ENCODE peak calls at places on chromosome 16, in five cellular contexts. I is prostate gland, L is transverse colon, B is Panc1, Z is upper lobe of left lung. S is an unnamed sample.

GRCh38 chr16:48517493-48517892 is 92.5 kb downstream of the N4BP1 start:
- DNase-seq in I (no peak), L (no peak), B (no peak), Z (no peak), S (peak; percentile 14)

GRCh38 chr16:80778707-80779106 is 25.7 kb downstream of the CDYL2 start:
- DNase-seq in I (no peak), L (no peak), B (no peak), Z (no peak), S (no peak)

GRCh38 chr16:48446534-48446920 is 61.3 kb upstream of the SIAH1 start:
- DNase-seq in I (no peak), L (no peak), B (no peak), Z (no peak), S (no peak)

GRCh38 chr16:12323007-12323699 is 346.6 kb downstream of the SNX29 start:
- DNase-seq in I (no peak), L (no peak), B (no peak), Z (no peak), S (no peak)

GRCh38 chr16:27326738-27327585 is 13.2 kb downstream of the IL4R start:
- DNase-seq in I (peak; percentile 66), L (peak; percentile 77), B (no peak), Z (peak; percentile 96), S (peak; percentile 89)

GRCh38 chr16:46918400-46918799 is 34.2 kb downstream of the GPT2 start:
- DNase-seq in I (no peak), L (no peak), B (no peak), Z (no peak), S (no peak)

GRCh38 chr16:11145173-11145820 is 110.7 kb downstream of the SOCS1 start:
- DNase-seq in I (no peak), L (no peak), B (no peak), Z (no peak), S (no peak)

GRCh38 chr16:21001262-21001661 is 100.7 kb downstream of the LYRM1 start:
- DNase-seq in I (no peak), L (peak; percentile 29), B (peak; percentile 8), Z (peak; percentile 31), S (no peak)

GRCh38 chr16:21646721-21647561 is 5.5 kb downstream of the IGSF6 start:
- DNase-seq in I (no peak), L (peak; percentile 62), B (no peak), Z (peak; percentile 33), S (peak; percentile 90)

GRCh38 chr16:8577678-8578304 is 12.5 kb downstream of the TMEM114 start:
- DNase-seq in I (no peak), L (no peak), B (no peak), Z (no peak), S (no peak)

GRCh38 chr16:9092963-9093477 is 1.6 kb downstream of the HAPSTR1 start:
- DNase-seq in I (peak; percentile 14), L (peak; percentile 42), B (no peak), Z (peak; percentile 37), S (peak; percentile 86)

GRCh38 chr16:30032083-30032819 is 1.2 kb upstream of the TLCD3B start:
- DNase-seq in I (no peak), L (peak; percentile 57), B (no peak), Z (peak; percentile 33), S (no peak)

GRCh38 chr16:87790278-87791023 is 24.7 kb upstream of the KLHDC4 start:
- DNase-seq in I (no peak), L (peak; percentile 23), B (no peak), Z (no peak), S (no peak)

GRCh38 chr16:24826096-24826690 is 19.6 kb upstream of the SLC5A11 start:
- DNase-seq in I (no peak), L (no peak), B (no peak), Z (peak; percentile 65), S (no peak)

GRCh38 chr16:14071576-14072271 is 605 bp downstream of the MRTFB start:
- DNase-seq in I (peak; percentile 19), L (no peak), B (no peak), Z (peak; percentile 38), S (peak; percentile 89)

GRCh38 chr16:81523387-81524115 is 78.9 kb downstream of the CMIP start:
- DNase-seq in I (peak; percentile 56), L (no peak), B (peak; percentile 36), Z (no peak), S (peak; percentile 56)

GRCh38 chr16:61915569-61915968 is 120.7 kb downstream of the CDH8 start:
- DNase-seq in I (no peak), L (no peak), B (no peak), Z (no peak), S (no peak)

GRCh38 chr16:62363451-62363850 is 327.2 kb upstream of the CDH8 start:
- DNase-seq in I (no peak), L (no peak), B (no peak), Z (no peak), S (no peak)

GRCh38 chr16:86070511-86070910 is 171.5 kb downstream of the IRF8 start:
- DNase-seq in I (no peak), L (no peak), B (no peak), Z (no peak), S (peak; percentile 56)

GRCh38 chr16:24255446-24256352 is at the start of gene CACNG3:
- DNase-seq in I (peak; percentile 7), L (peak; percentile 9), B (no peak), Z (peak; percentile 38), S (peak; percentile 78)

GRCh38 chr16:2364638-2365210 is 24.2 kb upstream of the ABCA3 start:
- DNase-seq in I (no peak), L (no peak), B (no peak), Z (no peak), S (no peak)

GRCh38 chr16:79897444-79898146 is 297.1 kb upstream of the MAF start:
- DNase-seq in I (no peak), L (peak; percentile 46), B (no peak), Z (no peak), S (no peak)

GRCh38 chr16:88667496-88667895 is 4.6 kb upstream of the MVD start:
- DNase-seq in I (no peak), L (no peak), B (no peak), Z (no peak), S (no peak)

GRCh38 chr16:88815901-88816589 is 4.3 kb upstream of the APRT start:
- DNase-seq in I (no peak), L (peak; percentile 61), B (no peak), Z (no peak), S (peak; percentile 87)

GRCh38 chr16:3131755-3132377 is 3.0 kb upstream of the ZNF213 start:
- DNase-seq in I (no peak), L (peak; percentile 55), B (no peak), Z (no peak), S (no peak)

GRCh38 chr16:87713469-87714229 is 52.1 kb downstream of the KLHDC4 start:
- DNase-seq in I (no peak), L (no peak), B (no peak), Z (no peak), S (peak; percentile 84)

GRCh38 chr16:67194257-67194656 is 2.3 kb downstream of the E2F4 start:
- DNase-seq in I (no peak), L (no peak), B (no peak), Z (no peak), S (no peak)
- H3K4me3 ChIP-seq in I (no peak overlapping the region), L (no peak overlapping the region), B (no peak overlapping the region), Z (no peak overlapping the region), S (no peak overlapping the region)

GRCh38 chr16:57422026-57422944 is 17.7 kb downstream of the CCL17 start:
- DNase-seq in I (peak; percentile 51), L (peak; percentile 62), B (peak; percentile 42), Z (no peak), S (no peak)
- TF ChIP-seq POLR2AphosphoS5 in I (peak; percentile 57), L (no peak), B (no peak), Z (no peak), S (no peak)

GRCh38 chr16:4318171-4318910 is 2.5 kb downstream of the GLIS2 start:
- DNase-seq in I (no peak), L (no peak), B (no peak), Z (no peak), S (no peak)
- H3K4me3 ChIP-seq in I (no peak overlapping the region), L (no peak overlapping the region), B (peak overlapping the region; percentile 88), Z (no peak overlapping the region), S (no peak overlapping the region)

GRCh38 chr16:49602201-49603041 is 228.8 kb downstream of the C16orf78 start:
- DNase-seq in I (no peak), L (no peak), B (no peak), Z (no peak), S (peak; percentile 71)

GRCh38 chr16:49599281-49599680 is 225.7 kb downstream of the C16orf78 start:
- DNase-seq in I (no peak), L (no peak), B (no peak), Z (no peak), S (no peak)

GRCh38 chr16:49600541-49600940 is 226.9 kb downstream of the C16orf78 start:
- DNase-seq in I (no peak), L (no peak), B (no peak), Z (no peak), S (peak; percentile 64)

GRCh38 chr16:49600976-49601375 is 227.4 kb downstream of the C16orf78 start:
- DNase-seq in I (no peak), L (no peak), B (no peak), Z (no peak), S (peak; percentile 41)

DNA sequence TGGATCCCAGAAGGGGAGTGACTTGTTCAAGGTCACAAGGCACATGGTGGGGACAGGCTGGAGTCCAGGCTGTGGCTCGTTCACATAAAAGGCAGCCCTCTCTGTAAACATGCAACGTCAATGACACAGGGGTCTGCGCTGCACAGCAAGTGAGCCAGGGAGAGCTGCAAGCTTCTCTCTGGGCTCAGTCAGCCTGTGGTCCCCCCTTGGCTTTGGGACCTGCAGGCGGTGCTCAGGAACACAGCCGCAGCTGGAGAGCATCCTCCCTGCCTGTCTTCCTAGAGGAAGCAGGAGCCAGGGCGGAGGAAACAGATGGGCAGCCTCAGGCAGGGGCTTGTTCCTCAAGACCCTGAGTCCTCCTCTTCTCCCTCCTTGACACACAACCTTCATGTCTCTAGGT is 227.9 kb downstream of the C16orf78 start:
- DNase-seq in I (no peak), L (no peak), B (no peak), Z (no peak), S (peak; percentile 69)
- TF ChIP-seq POLR2AphosphoS5 in I (no peak), L (no peak), B (no peak), Z (no peak), S (no peak)

DNA sequence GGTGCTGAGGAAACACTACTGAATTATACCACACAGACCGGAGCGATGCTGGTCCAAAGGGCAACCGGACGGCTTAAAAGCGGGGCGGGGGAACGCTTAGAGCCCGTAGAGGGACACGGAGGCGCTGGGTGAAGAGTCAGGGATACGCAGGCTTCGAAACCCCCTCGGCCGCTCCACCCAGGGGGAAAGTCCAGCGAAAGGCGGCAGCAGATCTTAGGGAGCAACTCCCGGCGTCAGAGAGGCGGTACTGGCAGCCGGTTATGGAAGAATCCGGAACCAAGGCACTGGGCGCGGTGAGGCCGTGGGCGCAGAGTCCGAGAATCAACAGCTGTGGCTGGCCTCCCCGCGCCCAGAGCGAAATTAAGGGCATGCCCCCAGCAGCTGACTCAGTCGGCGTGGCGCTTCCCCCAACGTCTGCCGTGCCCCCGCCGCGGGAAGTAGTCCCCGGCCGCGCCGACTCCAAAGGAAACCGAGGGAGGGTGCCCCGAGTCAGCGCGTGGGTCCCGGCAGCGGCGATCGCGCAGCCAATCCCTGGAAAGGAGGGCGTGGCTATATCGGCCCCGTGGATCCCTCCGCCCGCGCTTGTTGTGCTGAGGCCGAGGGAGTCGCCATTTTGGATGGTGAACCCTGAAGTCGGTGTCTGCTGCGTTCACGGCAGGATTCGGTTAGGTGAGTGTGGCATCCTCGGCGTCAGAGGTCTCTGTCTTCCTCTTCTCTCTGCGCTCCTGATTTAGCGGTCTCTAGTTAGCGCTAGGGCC is at the start of gene IST1:
- DNase-seq in I (peak; percentile 98), L (peak; percentile 98), B (peak; percentile 79), Z (peak; percentile 98), S (peak; percentile 99)
- H3K4me3 ChIP-seq in I (peak within 1 kb of the TSS; percentile 70), L (peak within 1 kb of the TSS; percentile 88), B (peak within 1 kb of the TSS; percentile 83), Z (peak within 1 kb of the TSS; percentile 67), S (peak within 1 kb of the TSS; percentile 95)